ENCODE peak calls at places on chromosome 3, in nine cellular contexts. W, K, T, J, H, B, Y, O and F are unnamed samples.

GRCh38 chr3:100518244-100518643 is 25.8 kb downstream of the TMEM45A start:
- DNase-seq in W (no peak), K (no peak), T (no peak), J (peak), H (no peak), B (no peak), Y (no peak), O (no peak), F (no peak)

GRCh38 chr3:125443923-125444322 is 68.8 kb upstream of the ZNF148 start:
- DNase-seq in W (no peak), K (no peak), T (no peak), J (peak), H (no peak), B (no peak), Y (no peak), O (peak), F (no peak)

GRCh38 chr3:99836681-99837080 is 19.0 kb downstream of the CMSS1 start:
- DNase-seq in W (no peak), K (no peak), T (no peak), J (no peak), H (no peak), B (no peak), Y (no peak), O (no peak), F (no peak)

GRCh38 chr3:26712211-26713026 is 89.8 kb downstream of the LRRC3B start:
- DNase-seq in W (no peak), K (no peak), T (no peak), J (peak), H (no peak), B (no peak), Y (no peak), O (peak), F (peak)

GRCh38 chr3:65576942-65577341 is 461.8 kb downstream of the MAGI1 start:
- DNase-seq in W (no peak), K (no peak), T (no peak), J (peak), H (no peak), B (no peak), Y (no peak), O (peak), F (no peak)

GRCh38 chr3:46419816-46420215 is 12.8 kb downstream of the CCRL2 start:
- DNase-seq in W (no peak), K (no peak), T (no peak), J (no peak), H (no peak), B (no peak), Y (no peak), O (no peak), F (no peak)

GRCh38 chr3:190554197-190554596 is 40.3 kb downstream of the IL1RAP start:
- DNase-seq in W (no peak), K (no peak), T (no peak), J (no peak), H (no peak), B (no peak), Y (no peak), O (no peak), F (no peak)

GRCh38 chr3:64190517-64191515 is 34.5 kb downstream of the PRICKLE2 start:
- DNase-seq in W (no peak), K (no peak), T (no peak), J (peak), H (no peak), B (no peak), Y (no peak), O (peak), F (no peak)

GRCh38 chr3:28476194-28476593 is 127.6 kb upstream of the AZI2 start:
- DNase-seq in W (no peak), K (no peak), T (no peak), J (peak), H (no peak), B (no peak), Y (no peak), O (peak), F (no peak)

GRCh38 chr3:97938444-97938843 is 33.8 kb downstream of the RIOX2 start:
- DNase-seq in W (no peak), K (no peak), T (no peak), J (peak), H (no peak), B (no peak), Y (no peak), O (no peak), F (no peak)

GRCh38 chr3:72665701-72666443 is 182.4 kb downstream of the SHQ1 start:
- DNase-seq in W (no peak), K (no peak), T (no peak), J (peak), H (peak), B (no peak), Y (no peak), O (peak), F (peak)

GRCh38 chr3:156010829-156011228 is 109.5 kb upstream of the KCNAB1 start:
- DNase-seq in W (no peak), K (no peak), T (no peak), J (no peak), H (no peak), B (no peak), Y (no peak), O (no peak), F (no peak)

GRCh38 chr3:14412831-14413380 is 10.5 kb downstream of the SLC6A6 start:
- DNase-seq in W (no peak), K (no peak), T (no peak), J (no peak), H (no peak), B (no peak), Y (no peak), O (no peak), F (no peak)

GRCh38 chr3:122660575-122660974 is 20.1 kb upstream of the PARP14 start:
- DNase-seq in W (no peak), K (no peak), T (no peak), J (no peak), H (no peak), B (no peak), Y (no peak), O (no peak), F (no peak)

GRCh38 chr3:13345284-13345683 is 74.8 kb downstream of the NUP210 start:
- DNase-seq in W (no peak), K (no peak), T (no peak), J (no peak), H (no peak), B (no peak), Y (no peak), O (no peak), F (no peak)

GRCh38 chr3:65672876-65673815 is 365.6 kb downstream of the MAGI1 start:
- DNase-seq in W (peak), K (peak), T (peak), J (peak), H (peak), B (peak), Y (no peak), O (peak), F (no peak)

GRCh38 chr3:45817788-45818523 is 21.6 kb upstream of the SLC6A20 start:
- DNase-seq in W (peak), K (no peak), T (peak), J (peak), H (peak), B (peak), Y (no peak), O (peak), F (no peak)

GRCh38 chr3:62266668-62267283 is 106.6 kb downstream of the FEZF2 start:
- DNase-seq in W (no peak), K (no peak), T (no peak), J (no peak), H (no peak), B (no peak), Y (no peak), O (no peak), F (no peak)

GRCh38 chr3:128083980-128084674 is 31.9 kb downstream of the SEC61A1 start:
- DNase-seq in W (no peak), K (no peak), T (no peak), J (no peak), H (no peak), B (no peak), Y (no peak), O (peak), F (no peak)

GRCh38 chr3:38579551-38580449 is 69.7 kb downstream of the SCN5A start:
- DNase-seq in W (peak), K (peak), T (no peak), J (no peak), H (peak), B (no peak), Y (peak), O (peak), F (no peak)

GRCh38 chr3:114878119-114878839 is 268.8 kb downstream of the ZBTB20 start:
- DNase-seq in W (no peak), K (no peak), T (no peak), J (peak), H (no peak), B (no peak), Y (no peak), O (peak), F (no peak)

GRCh38 chr3:195708626-195709481 is 11.9 kb upstream of the MUC20 start:
- DNase-seq in W (no peak), K (no peak), T (peak), J (peak), H (no peak), B (no peak), Y (no peak), O (no peak), F (no peak)

GRCh38 chr3:33940149-33940548 is 141.7 kb downstream of the PDCD6IP start:
- DNase-seq in W (no peak), K (no peak), T (no peak), J (peak), H (no peak), B (no peak), Y (no peak), O (peak), F (no peak)

GRCh38 chr3:171729452-171730334 is 80.6 kb downstream of the PLD1 start:
- DNase-seq in W (no peak), K (no peak), T (no peak), J (no peak), H (no peak), B (no peak), Y (no peak), O (no peak), F (no peak)

GRCh38 chr3:174116421-174116820 is 718.9 kb downstream of the NLGN1 start:
- DNase-seq in W (no peak), K (no peak), T (no peak), J (peak), H (no peak), B (no peak), Y (no peak), O (peak), F (no peak)

GRCh38 chr3:99714146-99714545 is 75.8 kb downstream of the COL8A1 start:
- DNase-seq in W (no peak), K (no peak), T (no peak), J (peak), H (no peak), B (no peak), Y (no peak), O (peak), F (no peak)

GRCh38 chr3:183904833-183905780 is 20.4 kb upstream of the PARL start:
- DNase-seq in W (no peak), K (no peak), T (no peak), J (peak), H (peak), B (no peak), Y (no peak), O (no peak), F (no peak)

GRCh38 chr3:148309390-148310035 is 388.2 kb upstream of the AGTR1 start:
- DNase-seq in W (peak), K (no peak), T (no peak), J (peak), H (no peak), B (no peak), Y (no peak), O (peak), F (no peak)

GRCh38 chr3:176352716-176353334 is 844.5 kb downstream of the TBL1XR1 start:
- DNase-seq in W (no peak), K (no peak), T (no peak), J (peak), H (no peak), B (no peak), Y (no peak), O (peak), F (no peak)

GRCh38 chr3:128559486-128560225 is 66.7 kb upstream of the GATA2 start:
- DNase-seq in W (no peak), K (no peak), T (no peak), J (no peak), H (peak), B (no peak), Y (no peak), O (no peak), F (no peak)

GRCh38 chr3:189572249-189572648 is 58.9 kb upstream of the TP63 start:
- DNase-seq in W (no peak), K (no peak), T (no peak), J (peak), H (no peak), B (no peak), Y (no peak), O (no peak), F (no peak)

GRCh38 chr3:45932112-45932511 is 11.2 kb upstream of the CXCR6 start:
- DNase-seq in W (no peak), K (no peak), T (no peak), J (no peak), H (no peak), B (no peak), Y (no peak), O (no peak), F (no peak)

GRCh38 chr3:141387446-141388030 is 19.2 kb downstream of the ZBTB38 start:
- DNase-seq in W (no peak), K (no peak), T (no peak), J (no peak), H (no peak), B (no peak), Y (no peak), O (no peak), F (no peak)

GRCh38 chr3:141390747-141391146 is 22.4 kb downstream of the ZBTB38 start:
- DNase-seq in W (no peak), K (no peak), T (no peak), J (no peak), H (no peak), B (no peak), Y (no peak), O (no peak), F (no peak)

GRCh38 chr3:141386611-141387110 is 18.4 kb downstream of the ZBTB38 start:
- DNase-seq in W (no peak), K (no peak), T (no peak), J (peak), H (no peak), B (no peak), Y (no peak), O (peak), F (no peak)

GRCh38 chr3:141389703-141390102 is 21.4 kb downstream of the ZBTB38 start:
- DNase-seq in W (no peak), K (no peak), T (no peak), J (peak), H (no peak), B (no peak), Y (no peak), O (peak), F (no peak)

GRCh38 chr3:141388823-141389617 is 20.7 kb downstream of the ZBTB38 start:
- DNase-seq in W (no peak), K (no peak), T (no peak), J (peak), H (no peak), B (no peak), Y (no peak), O (peak), F (no peak)
- H3K27ac ChIP-seq in W (peak), K (no peak), T (no peak), J (peak), H (no peak), B (no peak), Y (peak), O (peak), F (peak)

GRCh38 chr3:43618142-43618541 is 3.7 kb downstream of the ANO10 start:
- DNase-seq in W (no peak), K (no peak), T (no peak), J (peak), H (no peak), B (no peak), Y (no peak), O (no peak), F (no peak)

GRCh38 chr3:43619593-43619992 is 2.2 kb downstream of the ANO10 start:
- DNase-seq in W (no peak), K (no peak), T (no peak), J (no peak), H (no peak), B (no peak), Y (no peak), O (no peak), F (no peak)

GRCh38 chr3:43621974-43622739 is at the start of gene ANO10:
- DNase-seq in W (peak), K (peak), T (peak), J (peak), H (peak), B (peak), Y (peak), O (peak), F (peak)

GRCh38 chr3:43621406-43621973 is 321 bp downstream of the ANO10 start:
- DNase-seq in W (peak), K (no peak), T (peak), J (no peak), H (peak), B (peak), Y (peak), O (no peak), F (no peak)

DNA sequence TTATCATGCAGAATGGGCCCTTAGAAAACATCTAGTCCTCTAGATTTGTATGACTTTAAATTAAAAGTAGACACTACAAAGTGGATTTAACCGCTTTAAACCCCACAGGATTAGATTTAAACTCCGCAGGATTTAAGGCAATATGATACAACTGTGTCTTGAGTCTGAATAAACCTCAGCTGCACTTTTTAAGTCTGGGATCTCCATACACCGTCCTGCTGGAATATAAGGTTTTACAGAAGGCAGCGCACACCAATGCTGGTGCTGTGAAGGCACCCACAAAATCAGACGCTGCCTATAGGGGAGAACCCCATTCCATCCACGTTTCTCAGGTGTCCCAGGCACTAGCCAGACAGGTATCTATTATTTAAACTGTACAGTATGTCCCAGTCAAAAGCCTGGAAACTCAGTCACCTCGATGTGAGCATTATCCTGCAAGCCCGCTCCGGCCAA is 832 bp downstream of the ANO10 start:
- DNase-seq in W (no peak), K (no peak), T (no peak), J (peak), H (no peak), B (no peak), Y (no peak), O (peak), F (no peak)
- H3K4me3 ChIP-seq in W (peak), K (peak), T (peak), J (peak), H (peak), B (peak), Y (peak), O (peak), F (peak)

GRCh38 chr3:120689395-120689794 is 7.4 kb upstream of the HGD start:
- DNase-seq in W (no peak), K (no peak), T (no peak), J (no peak), H (no peak), B (no peak), Y (no peak), O (no peak), F (no peak)
- H3K27ac ChIP-seq in W (no peak), K (no peak), T (no peak), J (no peak), H (no peak), B (no peak), Y (no peak), O (no peak), F (no peak)

GRCh38 chr3:5195605-5196004 is 8.1 kb downstream of the EDEM1 start:
- DNase-seq in W (peak), K (no peak), T (peak), J (peak), H (no peak), B (no peak), Y (no peak), O (no peak), F (no peak)
- H3K4me3 ChIP-seq in W (no peak), K (no peak), T (no peak), J (no peak), H (no peak), B (no peak), Y (no peak), O (no peak), F (no peak)

GRCh38 chr3:154242766-154243165 is 81.5 kb downstream of the DHX36 start:
- DNase-seq in W (no peak), K (no peak), T (no peak), J (no peak), H (no peak), B (no peak), Y (no peak), O (no peak), F (no peak)

GRCh38 chr3:154243353-154243752 is 80.9 kb downstream of the DHX36 start:
- DNase-seq in W (no peak), K (no peak), T (no peak), J (peak), H (no peak), B (no peak), Y (no peak), O (peak), F (no peak)

GRCh38 chr3:154244644-154245043 is 79.6 kb downstream of the DHX36 start:
- DNase-seq in W (no peak), K (no peak), T (no peak), J (peak), H (no peak), B (no peak), Y (no peak), O (peak), F (no peak)

GRCh38 chr3:154240235-154240634 is 84.1 kb downstream of the DHX36 start:
- DNase-seq in W (no peak), K (no peak), T (no peak), J (no peak), H (no peak), B (no peak), Y (no peak), O (no peak), F (no peak)

DNA sequence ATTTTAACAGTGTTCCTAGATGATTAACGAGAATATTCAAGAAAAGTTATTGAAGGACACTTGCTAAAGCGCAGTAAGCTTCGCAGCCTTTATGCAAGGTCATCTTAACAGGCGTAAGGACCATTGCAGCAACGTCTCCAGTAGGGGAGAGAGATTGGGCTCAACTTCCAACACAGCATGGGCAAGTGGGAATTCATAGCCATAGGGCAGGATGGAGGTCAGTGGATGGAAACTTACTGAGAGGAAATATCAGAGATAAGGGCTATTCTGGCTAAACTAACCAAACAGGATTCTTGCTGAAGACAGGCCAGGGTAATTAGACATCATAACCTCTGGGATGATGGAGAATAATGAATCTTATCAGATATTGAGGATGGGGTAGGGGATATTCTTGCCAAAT is 82.8 kb downstream of the DHX36 start:
- DNase-seq in W (no peak), K (no peak), T (no peak), J (no peak), H (no peak), B (no peak), Y (no peak), O (no peak), F (no peak)
- H3K27ac ChIP-seq in W (no peak), K (no peak), T (no peak), J (no peak), H (no peak), B (no peak), Y (no peak), O (no peak), F (no peak)

DNA sequence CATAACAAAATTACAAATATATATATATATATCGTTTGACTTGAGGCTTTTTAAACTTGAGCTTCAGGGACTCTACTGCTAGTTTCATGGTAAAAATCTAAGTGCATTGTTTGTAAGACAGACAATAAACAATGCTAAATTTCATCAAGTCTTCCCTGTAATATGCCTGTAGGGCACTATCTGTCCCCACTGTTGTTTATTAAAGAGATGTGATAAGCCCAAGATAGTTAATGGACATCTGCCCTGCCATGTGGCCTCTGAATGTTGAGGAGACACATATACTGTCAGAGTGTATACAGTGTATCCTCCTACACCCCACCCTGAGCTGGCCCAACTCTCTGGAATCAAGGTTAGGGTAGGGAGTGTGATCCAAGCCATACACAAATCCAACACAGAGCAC is 15.1 kb upstream of the EIF1B start:
- DNase-seq in W (no peak), K (no peak), T (no peak), J (no peak), H (no peak), B (no peak), Y (no peak), O (no peak), F (no peak)
- H3K4me3 ChIP-seq in W (no peak), K (no peak), T (no peak), J (no peak), H (no peak), B (no peak), Y (no peak), O (no peak), F (no peak)